ENCODE peak calls at places on chromosomes 16 and 17, in four cellular contexts. One of them, this sample, is unnamed.
A peak's percentile ranks its signal among the peaks of the same experiment; 100 is the strongest.

GRCh38 chr16:49470550-49470949 is 96.9 kb downstream of the C16orf78 start:
- DNase-seq in colonic mucosa: peak; percentile 6
- DNase-seq in non-pigmented ciliary epithelial cell: no peak
- DNase-seq in IMR-90: no peak
- DNase-seq in this sample: no peak

GRCh38 chr17:2018716-2019490 is 6.2 kb downstream of the RTN4RL1 start:
- DNase-seq in IMR-90: no peak
- DNase-seq in colonic mucosa: no peak
- DNase-seq in non-pigmented ciliary epithelial cell: no peak
- DNase-seq in this sample: no peak

GRCh38 chr17:79045830-79046500 is 22.0 kb downstream of the C1QTNF1 start:
- DNase-seq in non-pigmented ciliary epithelial cell: no peak
- DNase-seq in IMR-90: peak; percentile 57
- DNase-seq in colonic mucosa: peak; percentile 78
- DNase-seq in this sample: peak; percentile 53

GRCh38 chr16:11309895-11310633 is 28.9 kb upstream of the PRM1 start:
- DNase-seq in non-pigmented ciliary epithelial cell: no peak
- DNase-seq in colonic mucosa: no peak
- DNase-seq in IMR-90: no peak
- DNase-seq in this sample: peak; percentile 43

GRCh38 chr16:89953671-89954406 is 5.3 kb downstream of the DEF8 start:
- DNase-seq in colonic mucosa: no peak
- DNase-seq in non-pigmented ciliary epithelial cell: no peak
- DNase-seq in IMR-90: no peak
- DNase-seq in this sample: no peak

GRCh38 chr16:18055411-18055916 is 281.1 kb downstream of the NPIPA8 start:
- DNase-seq in IMR-90: no peak
- DNase-seq in colonic mucosa: no peak
- DNase-seq in non-pigmented ciliary epithelial cell: no peak
- DNase-seq in this sample: no peak

GRCh38 chr17:64357191-64357981 is 33.3 kb downstream of the PECAM1 start:
- DNase-seq in non-pigmented ciliary epithelial cell: peak; percentile 97
- DNase-seq in colonic mucosa: peak; percentile 30
- DNase-seq in IMR-90: peak; percentile 94
- DNase-seq in this sample: no peak

GRCh38 chr17:352421-353212 is at the start of gene RPH3AL:
- DNase-seq in non-pigmented ciliary epithelial cell: no peak
- DNase-seq in IMR-90: no peak
- DNase-seq in colonic mucosa: peak; percentile 86
- DNase-seq in this sample: peak; percentile 93

GRCh38 chr17:39946551-39947330 is 16.1 kb upstream of the GSDMA start:
- DNase-seq in non-pigmented ciliary epithelial cell: no peak
- DNase-seq in IMR-90: no peak
- DNase-seq in colonic mucosa: no peak
- DNase-seq in this sample: no peak

GRCh38 chr16:1839554-1839953 is 12.5 kb downstream of the FAHD1 start:
- DNase-seq in colonic mucosa: no peak
- DNase-seq in non-pigmented ciliary epithelial cell: no peak
- DNase-seq in IMR-90: peak; percentile 61
- DNase-seq in this sample: no peak